ENCODE peak calls at places on chromosomes 7 and 10, in five cellular contexts. V, B, E, U and D are unnamed samples.

GRCh38 chr10:42887734-42888503 is 105.3 kb downstream of the BMS1 start:
- DNase-seq in U (no peak), V (no peak), E (no peak), B (no peak), D (peak; percentile 70)

GRCh38 chr7:104650991-104651680 is 322.7 kb downstream of the LHFPL3 start:
- DNase-seq in B (no peak), U (no peak), V (no peak), E (peak; percentile 34), D (no peak)

GRCh38 chr10:62264702-62265436 is 3.8 kb downstream of the RTKN2 start:
- DNase-seq in U (no peak), E (peak; percentile 94), B (peak; percentile 8), V (no peak), D (no peak)

GRCh38 chr7:75928600-75928939 is 13.6 kb downstream of the POR start:
- DNase-seq in E (no peak), U (no peak), B (no peak), V (no peak), D (no peak)

GRCh38 chr10:72694476-72695369 is 2.8 kb downstream of the MCU start:
- DNase-seq in E (peak; percentile 51), U (no peak), V (peak; percentile 48), B (no peak), D (no peak)

GRCh38 chr10:30186371-30186875 is 127.0 kb upstream of the JCAD start:
- DNase-seq in V (no peak), B (no peak), U (no peak), E (no peak), D (no peak)

GRCh38 chr7:104857458-104858425 is 156.3 kb upstream of the KMT2E start:
- DNase-seq in B (no peak), V (no peak), E (no peak), U (no peak), D (no peak)

GRCh38 chr10:121702351-121703320 is 104.4 kb upstream of the FGFR2 start:
- DNase-seq in V (no peak), U (no peak), E (peak; percentile 65), B (no peak), D (no peak)

GRCh38 chr10:31123946-31124345 is 92.3 kb upstream of the ZNF438 start:
- DNase-seq in U (no peak), E (no peak), B (no peak), V (no peak), D (no peak)

GRCh38 chr7:141073641-141074161 is at the start of gene TMEM178B:
- DNase-seq in U (no peak), V (no peak), E (no peak), B (peak; percentile 30), D (no peak)

GRCh38 chr7:140214075-140214684 is 37.4 kb upstream of the KDM7A start:
- DNase-seq in V (no peak), E (peak; percentile 52), U (no peak), B (no peak), D (no peak)

GRCh38 chr7:157464111-157464970 is 127.5 kb downstream of the DNAJB6 start:
- DNase-seq in B (peak; percentile 35), E (no peak), V (peak; percentile 6), U (peak; percentile 3), D (no peak)

GRCh38 chr7:16025696-16026095 is 339.2 kb upstream of the MEOX2 start:
- DNase-seq in E (no peak), B (no peak), U (no peak), V (no peak), D (no peak)

GRCh38 chr10:43315535-43316245 is 48.8 kb upstream of the RASGEF1A start:
- DNase-seq in U (no peak), V (no peak), B (no peak), E (no peak), D (no peak)

GRCh38 chr7:96321670-96322372 is at the start of gene SLC25A13:
- DNase-seq in U (peak; percentile 94), B (peak; percentile 89), E (peak; percentile 80), V (peak; percentile 94), D (peak; percentile 98)

GRCh38 chr10:38740102-38740501 is 646.0 kb downstream of the ZNF37A start:
- DNase-seq in B (no peak), V (no peak), U (no peak), E (no peak), D (no peak)

GRCh38 chr7:445563-446288 is 73.9 kb downstream of the PDGFA start:
- DNase-seq in V (no peak), U (no peak), E (no peak), B (no peak), D (no peak)

GRCh38 chr7:30605832-30606231 is 11.2 kb downstream of the GARS1 start:
- DNase-seq in U (no peak), V (no peak), B (no peak), E (no peak), D (no peak)

GRCh38 chr7:30750574-30751256 is 1.2 kb upstream of the INMT start:
- DNase-seq in U (peak; percentile 72), E (peak; percentile 95), B (no peak), V (peak; percentile 82), D (no peak)

GRCh38 chr7:125599387-125599786 is 669.8 kb upstream of the POT1 start:
- DNase-seq in B (no peak), U (no peak), V (no peak), E (no peak), D (no peak)

GRCh38 chr7:141533149-141533949 is 17.9 kb upstream of the AGK start:
- DNase-seq in U (peak; percentile 67), V (peak; percentile 33), B (peak; percentile 75), E (peak; percentile 73), D (no peak)

GRCh38 chr7:84200859-84201258 is 6.3 kb upstream of the SEMA3A start:
- DNase-seq in B (no peak), V (no peak), U (no peak), E (peak; percentile 44), D (no peak)

GRCh38 chr10:124869941-124870340 is 68.3 kb downstream of the ABRAXAS2 start:
- DNase-seq in B (no peak), V (no peak), U (no peak), E (no peak), D (no peak)

GRCh38 chr7:133237545-133237944 is 15.3 kb upstream of the EXOC4 start:
- DNase-seq in E (no peak), V (no peak), U (no peak), B (no peak), D (no peak)

GRCh38 chr10:10902951-10903350 is 114.7 kb upstream of the CELF2 start:
- DNase-seq in E (no peak), U (no peak), B (no peak), V (no peak), D (no peak)

GRCh38 chr7:136114966-136115762 is 138.0 kb upstream of the MTPN start:
- DNase-seq in V (no peak), B (peak; percentile 52), U (peak; percentile 56), E (peak; percentile 45), D (no peak)

GRCh38 chr10:86162696-86163400 is 203.7 kb downstream of the GRID1 start:
- DNase-seq in V (no peak), B (no peak), U (peak; percentile 8), E (no peak), D (peak; percentile 78)

DNA sequence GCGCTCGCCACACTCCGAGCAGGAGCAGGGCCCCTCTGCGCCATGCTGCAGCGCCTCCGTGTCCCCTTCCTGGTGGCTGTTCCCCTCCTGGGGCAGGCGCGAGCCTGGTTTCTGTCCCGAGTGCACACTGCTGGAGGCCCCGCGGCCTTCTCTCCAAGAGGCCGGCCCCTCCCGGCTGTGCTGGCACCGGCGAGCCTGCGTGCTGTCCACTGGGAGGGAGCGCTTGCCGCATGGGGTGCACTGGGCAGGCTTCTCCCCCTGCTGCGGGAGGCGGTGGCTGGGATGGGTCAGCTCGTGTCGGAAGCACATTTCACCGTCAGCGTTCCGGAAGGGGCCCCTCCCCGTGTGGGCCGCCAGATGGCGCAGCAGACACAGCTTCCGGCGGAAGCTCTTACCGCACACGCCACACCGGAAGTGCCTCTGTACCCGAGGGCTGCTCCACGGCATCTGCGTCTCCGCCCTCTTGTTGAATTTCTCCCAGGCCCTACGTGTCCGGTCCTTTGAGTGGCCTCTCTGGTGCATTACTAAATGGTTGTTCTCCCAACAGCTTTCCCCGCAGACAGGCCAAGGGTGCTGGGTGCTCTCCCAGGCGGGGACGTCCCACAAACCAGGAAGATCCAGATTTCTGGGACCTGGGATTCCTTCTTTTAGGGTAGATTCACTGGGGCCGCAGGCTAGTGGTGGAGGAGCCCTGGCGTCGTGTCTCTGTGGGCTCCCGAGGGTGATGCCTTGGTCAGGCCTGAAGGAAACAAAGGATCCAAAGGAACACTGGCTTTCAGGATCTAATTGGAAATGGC is 18.7 kb downstream of the ZNF786 start:
- DNase-seq in V (no peak), U (peak; percentile 58), B (peak; percentile 62), E (no peak), D (no peak)
- TF ChIP-seq CTCF in V (no peak), U (no peak), B (peak; percentile 57), E (peak; percentile 24), D (no peak)

DNA sequence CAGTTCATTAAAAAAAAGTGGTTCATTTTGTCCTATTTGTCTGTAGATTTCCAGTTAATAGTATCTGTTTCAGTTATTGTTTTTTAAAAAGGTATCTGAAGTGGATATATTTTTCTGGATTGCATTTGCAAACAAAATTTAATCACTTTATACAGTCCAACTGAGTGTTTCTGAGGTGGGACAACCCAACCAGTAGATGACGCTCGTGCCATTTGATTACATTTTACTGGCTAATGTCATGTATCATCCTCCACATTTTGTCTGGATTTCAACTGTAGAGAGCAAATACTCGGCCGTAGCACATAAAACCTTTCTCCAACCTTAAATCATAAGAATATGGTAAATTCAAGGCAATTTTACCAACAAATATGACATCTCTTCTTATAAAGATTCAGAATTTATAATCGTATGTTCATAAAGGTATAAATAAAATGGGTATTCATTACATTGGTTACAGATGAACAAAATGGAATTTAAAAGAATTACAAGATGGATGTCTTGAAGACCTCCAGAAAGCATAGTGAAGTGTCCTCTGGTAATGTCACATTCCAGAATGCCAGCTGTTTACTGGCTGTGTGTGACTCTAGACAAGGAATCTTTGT is 789.0 kb downstream of the PHTF2 start:
- DNase-seq in E (no peak), V (no peak), B (no peak), U (no peak), D (no peak)
- TF ChIP-seq CTCF in E (peak; percentile 1), V (no peak), B (no peak), U (no peak), D (no peak)

DNA sequence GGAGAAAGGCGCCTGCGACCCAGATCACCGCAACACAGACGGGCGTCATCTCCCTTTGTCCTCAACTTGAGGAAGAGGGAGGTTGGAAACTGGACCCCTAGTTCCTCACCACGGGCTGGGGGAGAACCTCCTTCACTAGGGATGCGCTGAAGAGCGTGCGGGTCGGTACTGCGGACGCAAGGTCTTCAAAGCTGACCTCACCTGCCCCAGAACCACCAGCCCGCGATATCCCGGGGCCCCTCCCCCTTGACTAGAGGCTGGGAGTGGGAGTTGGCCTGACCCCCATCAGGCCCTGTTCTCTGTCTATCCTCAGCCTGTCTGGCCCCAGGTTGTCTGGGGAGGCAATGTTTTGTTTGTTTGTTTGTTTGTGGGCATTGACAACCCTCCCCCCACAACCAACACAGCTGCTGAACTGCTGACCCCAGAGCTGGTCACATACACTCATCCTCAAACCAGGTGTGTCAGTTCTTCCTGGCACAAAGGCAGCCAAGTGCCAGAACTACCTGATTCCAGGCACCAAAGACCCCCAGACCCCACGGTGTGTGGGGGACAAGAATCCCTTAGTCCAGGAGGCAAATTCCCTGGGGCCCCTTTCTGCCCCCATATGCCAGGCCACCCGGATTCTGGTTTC is 2.9 kb downstream of the NPM3 start:
- DNase-seq in V (no peak), U (no peak), E (no peak), B (no peak), D (no peak)
- TF ChIP-seq CTCF in V (no peak), U (no peak), E (no peak), B (no peak), D (no peak)

DNA sequence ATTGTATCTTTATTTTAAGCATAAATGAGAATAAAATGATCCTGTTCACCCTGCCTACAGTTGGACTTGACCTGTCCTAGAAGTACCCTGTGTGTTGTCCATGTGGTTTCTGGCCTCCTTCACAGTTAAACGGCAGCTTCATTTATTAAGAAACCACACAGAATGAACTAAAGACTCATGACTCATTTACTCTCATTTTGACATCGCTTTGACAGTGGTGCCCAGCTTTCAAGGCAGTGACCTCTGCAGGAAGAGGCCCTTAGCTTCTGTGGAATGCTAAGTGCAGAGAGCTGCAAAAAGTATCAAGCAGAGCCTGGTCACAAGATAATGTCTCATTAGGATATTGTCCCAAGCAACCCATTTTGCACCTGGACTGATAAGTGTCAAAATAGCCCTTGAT is 93.4 kb downstream of the AVL9 start:
- DNase-seq in U (no peak), B (no peak), E (peak; percentile 80), V (no peak), D (no peak)
- TF ChIP-seq CTCF in U (no peak), B (no peak), E (no peak), V (no peak), D (no peak)